ENCODE peak calls at places on chromosomes 7 and 10, in four cellular contexts. One of them, this sample, is unnamed.

GRCh38 chr10:117684673-117685211 is 142.2 kb downstream of the EMX2 start:
- DNase-seq in ovary: no peak
- DNase-seq in hypothalamus: no peak
- DNase-seq in activated T-cell treated with anti-CD3 and anti-CD28 coated beads for 1 hour: no peak
- DNase-seq in this sample: no peak

GRCh38 chr7:129163875-129164544 is 19.5 kb downstream of the TSPAN33 start:
- DNase-seq in ovary: no peak
- DNase-seq in hypothalamus: no peak
- DNase-seq in activated T-cell treated with anti-CD3 and anti-CD28 coated beads for 1 hour: no peak
- DNase-seq in this sample: peak; percentile 81

GRCh38 chr10:58041901-58042300 is 225.8 kb downstream of the IPMK start:
- DNase-seq in ovary: no peak
- DNase-seq in hypothalamus: no peak
- DNase-seq in activated T-cell treated with anti-CD3 and anti-CD28 coated beads for 1 hour: no peak
- DNase-seq in this sample: no peak

GRCh38 chr10:1542941-1543340 is 194.4 kb downstream of the ADARB2 start:
- DNase-seq in ovary: no peak
- DNase-seq in hypothalamus: no peak
- DNase-seq in activated T-cell treated with anti-CD3 and anti-CD28 coated beads for 1 hour: no peak
- DNase-seq in this sample: no peak

GRCh38 chr10:32326119-32326518 is 20.8 kb downstream of the EPC1 start:
- DNase-seq in ovary: no peak
- DNase-seq in hypothalamus: no peak
- DNase-seq in activated T-cell treated with anti-CD3 and anti-CD28 coated beads for 1 hour: no peak
- DNase-seq in this sample: no peak

GRCh38 chr7:155995183-155995612 is 182.9 kb upstream of the SHH start:
- DNase-seq in ovary: no peak
- DNase-seq in hypothalamus: no peak
- DNase-seq in activated T-cell treated with anti-CD3 and anti-CD28 coated beads for 1 hour: no peak
- DNase-seq in this sample: peak; percentile 50

GRCh38 chr7:100867796-100868485 is 754 bp downstream of the TRIP6 start:
- DNase-seq in ovary: no peak
- DNase-seq in hypothalamus: no peak
- DNase-seq in activated T-cell treated with anti-CD3 and anti-CD28 coated beads for 1 hour: no peak
- DNase-seq in this sample: no peak

GRCh38 chr10:108303149-108303548 is 1138.6 kb upstream of the SORCS1 start:
- DNase-seq in ovary: no peak
- DNase-seq in hypothalamus: no peak
- DNase-seq in activated T-cell treated with anti-CD3 and anti-CD28 coated beads for 1 hour: no peak
- DNase-seq in this sample: no peak

GRCh38 chr7:96328016-96328415 is 6.1 kb upstream of the SLC25A13 start:
- DNase-seq in ovary: no peak
- DNase-seq in hypothalamus: no peak
- DNase-seq in activated T-cell treated with anti-CD3 and anti-CD28 coated beads for 1 hour: no peak
- DNase-seq in this sample: no peak

GRCh38 chr7:124945680-124946079 is 16.1 kb upstream of the POT1 start:
- DNase-seq in ovary: no peak
- DNase-seq in hypothalamus: no peak
- DNase-seq in activated T-cell treated with anti-CD3 and anti-CD28 coated beads for 1 hour: no peak
- DNase-seq in this sample: no peak

GRCh38 chr7:129412501-129412900 is 21.7 kb upstream of the STRIP2 start:
- DNase-seq in ovary: no peak
- DNase-seq in hypothalamus: no peak
- DNase-seq in activated T-cell treated with anti-CD3 and anti-CD28 coated beads for 1 hour: no peak
- DNase-seq in this sample: no peak

GRCh38 chr7:141697211-141697871 is 4.6 kb downstream of the DENND11 start:
- DNase-seq in ovary: no peak
- DNase-seq in hypothalamus: peak; percentile 56
- DNase-seq in activated T-cell treated with anti-CD3 and anti-CD28 coated beads for 1 hour: no peak
- DNase-seq in this sample: no peak

GRCh38 chr10:30637881-30638467 is 8.4 kb upstream of the LYZL2 start:
- DNase-seq in ovary: no peak
- DNase-seq in hypothalamus: no peak
- DNase-seq in activated T-cell treated with anti-CD3 and anti-CD28 coated beads for 1 hour: no peak
- DNase-seq in this sample: peak; percentile 23

GRCh38 chr7:110587294-110587693 is 503.6 kb upstream of the LRRN3 start:
- DNase-seq in ovary: no peak
- DNase-seq in hypothalamus: no peak
- DNase-seq in activated T-cell treated with anti-CD3 and anti-CD28 coated beads for 1 hour: no peak
- DNase-seq in this sample: no peak

GRCh38 chr10:30059209-30060107 is at the start of gene JCAD:
- DNase-seq in ovary: peak; percentile 77
- DNase-seq in hypothalamus: peak; percentile 67
- DNase-seq in activated T-cell treated with anti-CD3 and anti-CD28 coated beads for 1 hour: peak; percentile 33
- DNase-seq in this sample: peak; percentile 65

GRCh38 chr7:107035446-107035845 is 9.1 kb upstream of the PRKAR2B start:
- DNase-seq in ovary: no peak
- DNase-seq in hypothalamus: no peak
- DNase-seq in activated T-cell treated with anti-CD3 and anti-CD28 coated beads for 1 hour: no peak
- DNase-seq in this sample: no peak

GRCh38 chr7:31744294-31744874 is 57.4 kb downstream of the PPP1R17 start:
- DNase-seq in ovary: peak; percentile 18
- DNase-seq in hypothalamus: peak; percentile 64
- DNase-seq in activated T-cell treated with anti-CD3 and anti-CD28 coated beads for 1 hour: no peak
- DNase-seq in this sample: peak; percentile 95

GRCh38 chr7:100565133-100565571 is 8.5 kb downstream of the SAP25 start:
- DNase-seq in ovary: no peak
- DNase-seq in hypothalamus: no peak
- DNase-seq in activated T-cell treated with anti-CD3 and anti-CD28 coated beads for 1 hour: no peak
- DNase-seq in this sample: no peak

GRCh38 chr10:60480865-60481563 is 91.3 kb upstream of the ANK3 start:
- DNase-seq in ovary: no peak
- DNase-seq in hypothalamus: no peak
- DNase-seq in activated T-cell treated with anti-CD3 and anti-CD28 coated beads for 1 hour: no peak
- DNase-seq in this sample: no peak

GRCh38 chr7:15607541-15608210 is 45.9 kb upstream of the AGMO start:
- DNase-seq in ovary: no peak
- DNase-seq in hypothalamus: no peak
- DNase-seq in activated T-cell treated with anti-CD3 and anti-CD28 coated beads for 1 hour: no peak
- DNase-seq in this sample: no peak

GRCh38 chr10:121596668-121597503 is 1.4 kb downstream of the FGFR2 start:
- DNase-seq in ovary: peak; percentile 76
- DNase-seq in hypothalamus: peak; percentile 71
- DNase-seq in activated T-cell treated with anti-CD3 and anti-CD28 coated beads for 1 hour: no peak
- DNase-seq in this sample: no peak